ENCODE peak calls at places on chromosome 18, in five cellular contexts. R is Right ventricle myocardium superior, U is dermis blood vessel endothelial cell, K is left cardiac atrium, F is A549. I is an unnamed sample.

GRCh38 chr18:46097853-46098615 is at the start of gene ATP5F1A:
- DNase-seq in U (peak; percentile 85), R (peak; percentile 91), K (peak; percentile 89), F (peak; percentile 78), I (peak; percentile 87)

GRCh38 chr18:49519041-49519971 is 32.3 kb upstream of the C18orf32 start:
- DNase-seq in K (no peak), U (no peak), R (no peak), F (no peak), I (peak; percentile 83)

GRCh38 chr18:74499633-74500032 is 3.5 kb downstream of the CNDP2 start:
- DNase-seq in F (no peak), R (peak; percentile 56), K (peak; percentile 81), U (peak; percentile 74), I (no peak)

GRCh38 chr18:37467002-37467401 is 98.6 kb downstream of the CELF4 start:
- DNase-seq in K (no peak), F (no peak), R (no peak), U (no peak), I (no peak)

GRCh38 chr18:48330016-48330991 is 78.9 kb downstream of the ZBTB7C start:
- DNase-seq in U (no peak), F (peak; percentile 17), R (no peak), K (no peak), I (no peak)

GRCh38 chr18:67463829-67464228 is 52.7 kb downstream of the DSEL start:
- DNase-seq in K (no peak), F (peak; percentile 3), R (no peak), U (peak; percentile 27), I (no peak)

GRCh38 chr18:9204659-9205058 is 68.1 kb downstream of the ANKRD12 start:
- DNase-seq in R (no peak), U (no peak), F (no peak), K (no peak), I (no peak)

GRCh38 chr18:7492385-7492784 is 74.7 kb upstream of the PTPRM start:
- DNase-seq in K (no peak), F (no peak), U (no peak), R (no peak), I (no peak)

GRCh38 chr18:58754544-58755068 is 83.3 kb downstream of the MALT1 start:
- DNase-seq in F (no peak), R (peak; percentile 65), K (peak; percentile 41), U (no peak), I (no peak)

GRCh38 chr18:1308686-1309085 is 404.0 kb downstream of the ADCYAP1 start:
- DNase-seq in K (no peak), R (no peak), U (no peak), F (no peak), I (no peak)

GRCh38 chr18:13558132-13558531 is 168.2 kb downstream of the FAM210A start:
- DNase-seq in R (peak; percentile 60), F (peak; percentile 36), U (peak; percentile 65), K (peak; percentile 59), I (peak; percentile 21)

GRCh38 chr18:3424280-3424890 is 25.6 kb upstream of the TGIF1 start:
- DNase-seq in F (no peak), U (no peak), R (no peak), K (no peak), I (no peak)

GRCh38 chr18:3117493-3118192 is 102.1 kb downstream of the MYOM1 start:
- DNase-seq in F (peak; percentile 82), K (no peak), U (no peak), R (no peak), I (no peak)

GRCh38 chr18:52323802-52324201 is 16.2 kb upstream of the DCC start:
- DNase-seq in U (no peak), R (no peak), F (no peak), K (no peak), I (no peak)

GRCh38 chr18:3652380-3653262 is 202.6 kb downstream of the TGIF1 start:
- DNase-seq in U (peak; percentile 96), K (peak; percentile 83), F (peak; percentile 99), R (no peak), I (no peak)

GRCh38 chr18:11785444-11786055 is 65.7 kb upstream of the CHMP1B start:
- DNase-seq in U (no peak), F (no peak), R (no peak), K (no peak), I (no peak)

GRCh38 chr18:27583021-27583420 is 397.9 kb upstream of the CHST9 start:
- DNase-seq in U (no peak), K (no peak), F (no peak), R (no peak), I (no peak)

GRCh38 chr18:13615432-13615861 is 110.9 kb downstream of the FAM210A start:
- DNase-seq in F (no peak), U (peak; percentile 30), R (no peak), K (no peak), I (no peak)

GRCh38 chr18:14086459-14087231 is 45.6 kb downstream of the ZNF519 start:
- DNase-seq in U (peak; percentile 61), K (no peak), F (peak; percentile 16), R (no peak), I (peak; percentile 65)

GRCh38 chr18:53093650-53094049 is 753.7 kb downstream of the DCC start:
- DNase-seq in K (no peak), U (no peak), F (no peak), R (no peak), I (no peak)

GRCh38 chr18:9814431-9814830 is 71.3 kb upstream of the TXNDC2 start:
- DNase-seq in R (no peak), K (no peak), F (peak; percentile 68), U (peak; percentile 38), I (no peak)

GRCh38 chr18:48924621-48925601 is 25.9 kb downstream of the SMAD7 start:
- DNase-seq in K (peak; percentile 42), U (no peak), F (no peak), R (no peak), I (no peak)

GRCh38 chr18:46220116-46220515 is 115.9 kb downstream of the HAUS1 start:
- DNase-seq in R (no peak), K (no peak), U (no peak), F (no peak), I (no peak)

GRCh38 chr18:32244863-32245262 is 55.0 kb downstream of the MEP1B start:
- DNase-seq in R (no peak), U (no peak), K (no peak), F (no peak), I (no peak)

GRCh38 chr18:12993439-12993838 is 2.3 kb downstream of the CEP192 start:
- DNase-seq in U (no peak), R (no peak), F (no peak), K (no peak), I (no peak)

GRCh38 chr18:37742436-37742835 is 176.8 kb upstream of the CELF4 start:
- DNase-seq in F (no peak), R (no peak), U (no peak), K (no peak), I (no peak)

GRCh38 chr18:4106407-4107033 is 348.6 kb downstream of the DLGAP1 start:
- DNase-seq in K (peak; percentile 57), F (peak; percentile 62), R (peak; percentile 65), U (peak; percentile 75), I (peak; percentile 70)

GRCh38 chr18:46448347-46448746 is 208.7 kb downstream of the LOXHD1 start:
- DNase-seq in K (no peak), R (no peak), U (no peak), F (no peak), I (no peak)

GRCh38 chr18:8685141-8685913 is 20.0 kb upstream of the MTCL1 start:
- DNase-seq in U (no peak), F (no peak), K (no peak), R (no peak), I (peak; percentile 12)

GRCh38 chr18:58584219-58585127 is 44.4 kb downstream of the ALPK2 start:
- DNase-seq in U (peak; percentile 34), K (no peak), R (no peak), F (peak; percentile 50), I (peak; percentile 12)

GRCh38 chr18:13295894-13296293 is 77.3 kb downstream of the LDLRAD4 start:
- DNase-seq in U (no peak), K (no peak), R (no peak), F (no peak), I (no peak)

GRCh38 chr18:49249523-49249922 is 210.9 kb downstream of the DYM start:
- DNase-seq in R (no peak), U (peak; percentile 75), F (peak; percentile 12), K (no peak), I (no peak)

GRCh38 chr18:67973916-67974315 is 457.4 kb upstream of the DSEL start:
- DNase-seq in F (no peak), R (no peak), K (no peak), U (no peak), I (no peak)

GRCh38 chr18:58429442-58429841 is 199.4 kb downstream of the ALPK2 start:
- DNase-seq in U (no peak), F (no peak), K (no peak), R (no peak), I (no peak)